ENCODE peak calls at places on chromosomes 3 and 15, in four cellular contexts. One of them, this sample, is unnamed.

GRCh38 chr3:196322-197153 is at the start of gene CHL1:
- DNase-seq in HCT116: no peak
- DNase-seq in CD4-positive, alpha-beta T cell: no peak
- DNase-seq in cardiac muscle cell: no peak
- DNase-seq in this sample: peak; percentile 38

GRCh38 chr3:188165596-188165995 is 11.6 kb downstream of the LPP start:
- DNase-seq in HCT116: no peak
- DNase-seq in CD4-positive, alpha-beta T cell: no peak
- DNase-seq in cardiac muscle cell: no peak
- DNase-seq in this sample: no peak

GRCh38 chr15:97993310-97993738 is 32.8 kb downstream of the ARRDC4 start:
- DNase-seq in HCT116: no peak
- DNase-seq in CD4-positive, alpha-beta T cell: no peak
- DNase-seq in cardiac muscle cell: no peak
- DNase-seq in this sample: no peak

GRCh38 chr15:74826372-74826819 is at the start of gene CPLX3:
- DNase-seq in HCT116: no peak
- DNase-seq in CD4-positive, alpha-beta T cell: peak; percentile 41
- DNase-seq in cardiac muscle cell: peak; percentile 21
- DNase-seq in this sample: no peak

GRCh38 chr3:100709840-100710235 is 544 bp downstream of the TFG start:
- DNase-seq in HCT116: no peak
- DNase-seq in CD4-positive, alpha-beta T cell: peak; percentile 31
- DNase-seq in cardiac muscle cell: peak; percentile 49
- DNase-seq in this sample: peak; percentile 67

GRCh38 chr15:25640381-25640780 is 201.6 kb upstream of the UBE3A start:
- DNase-seq in HCT116: no peak
- DNase-seq in CD4-positive, alpha-beta T cell: no peak
- DNase-seq in cardiac muscle cell: no peak
- DNase-seq in this sample: no peak

GRCh38 chr3:73490453-73491311 is 134.1 kb downstream of the PDZRN3 start:
- DNase-seq in HCT116: no peak
- DNase-seq in CD4-positive, alpha-beta T cell: no peak
- DNase-seq in cardiac muscle cell: peak; percentile 58
- DNase-seq in this sample: peak; percentile 31

GRCh38 chr15:29449136-29449535 is 179.5 kb upstream of the NSMCE3 start:
- DNase-seq in HCT116: no peak
- DNase-seq in CD4-positive, alpha-beta T cell: no peak
- DNase-seq in cardiac muscle cell: no peak
- DNase-seq in this sample: no peak

GRCh38 chr3:98528474-98529346 is 3.1 kb upstream of the GPR15 start:
- DNase-seq in HCT116: no peak
- DNase-seq in CD4-positive, alpha-beta T cell: no peak
- DNase-seq in cardiac muscle cell: no peak
- DNase-seq in this sample: no peak

GRCh38 chr15:77753238-77753873 is 120.6 kb upstream of the LINGO1 start:
- DNase-seq in HCT116: no peak
- DNase-seq in CD4-positive, alpha-beta T cell: no peak
- DNase-seq in cardiac muscle cell: peak; percentile 56
- DNase-seq in this sample: no peak

GRCh38 chr3:29697989-29698388 is 417.1 kb downstream of the RBMS3 start:
- DNase-seq in HCT116: no peak
- DNase-seq in CD4-positive, alpha-beta T cell: no peak
- DNase-seq in cardiac muscle cell: no peak
- DNase-seq in this sample: no peak

GRCh38 chr3:32613183-32613582 is 42.5 kb upstream of the DYNC1LI1 start:
- DNase-seq in HCT116: no peak
- DNase-seq in CD4-positive, alpha-beta T cell: no peak
- DNase-seq in cardiac muscle cell: no peak
- DNase-seq in this sample: no peak

GRCh38 chr15:46461416-46461815 is 826.6 kb downstream of the SQOR start:
- DNase-seq in HCT116: no peak
- DNase-seq in CD4-positive, alpha-beta T cell: no peak
- DNase-seq in cardiac muscle cell: peak; percentile 6
- DNase-seq in this sample: no peak

GRCh38 chr3:115062009-115062408 is 85.1 kb downstream of the ZBTB20 start:
- DNase-seq in HCT116: no peak
- DNase-seq in CD4-positive, alpha-beta T cell: no peak
- DNase-seq in cardiac muscle cell: no peak
- DNase-seq in this sample: no peak

GRCh38 chr15:89441295-89441762 is 55.1 kb downstream of the RHCG start:
- DNase-seq in HCT116: no peak
- DNase-seq in CD4-positive, alpha-beta T cell: no peak
- DNase-seq in cardiac muscle cell: no peak
- DNase-seq in this sample: peak; percentile 42

GRCh38 chr3:36959821-36960220 is 15.0 kb upstream of the TRANK1 start:
- DNase-seq in HCT116: no peak
- DNase-seq in CD4-positive, alpha-beta T cell: no peak
- DNase-seq in cardiac muscle cell: no peak
- DNase-seq in this sample: no peak

GRCh38 chr3:134377896-134378295 is 3.6 kb upstream of the AMOTL2 start:
- DNase-seq in HCT116: no peak
- DNase-seq in CD4-positive, alpha-beta T cell: no peak
- DNase-seq in cardiac muscle cell: no peak
- DNase-seq in this sample: no peak

GRCh38 chr3:150736316-150736719 is 26.7 kb downstream of the SIAH2 start:
- DNase-seq in HCT116: no peak
- DNase-seq in CD4-positive, alpha-beta T cell: no peak
- DNase-seq in cardiac muscle cell: no peak
- DNase-seq in this sample: no peak

GRCh38 chr3:147153830-147154539 is 252.4 kb downstream of the ZIC4 start:
- DNase-seq in HCT116: no peak
- DNase-seq in CD4-positive, alpha-beta T cell: no peak
- DNase-seq in cardiac muscle cell: no peak
- DNase-seq in this sample: no peak

GRCh38 chr3:56923546-56924224 is 121.9 kb upstream of the ARHGEF3 start:
- DNase-seq in HCT116: peak; percentile 18
- DNase-seq in CD4-positive, alpha-beta T cell: peak; percentile 45
- DNase-seq in cardiac muscle cell: peak; percentile 81
- DNase-seq in this sample: no peak

GRCh38 chr3:56928379-56929068 is 126.8 kb upstream of the ARHGEF3 start:
- DNase-seq in HCT116: no peak
- DNase-seq in CD4-positive, alpha-beta T cell: peak; percentile 27
- DNase-seq in cardiac muscle cell: peak; percentile 60
- DNase-seq in this sample: peak; percentile 20

GRCh38 chr3:56930706-56931105 is 129.0 kb upstream of the ARHGEF3 start:
- DNase-seq in HCT116: no peak
- DNase-seq in CD4-positive, alpha-beta T cell: no peak
- DNase-seq in cardiac muscle cell: no peak
- DNase-seq in this sample: no peak

GRCh38 chr3:56929809-56930615 is 128.3 kb upstream of the ARHGEF3 start:
- DNase-seq in HCT116: no peak
- DNase-seq in CD4-positive, alpha-beta T cell: no peak
- DNase-seq in cardiac muscle cell: no peak
- DNase-seq in this sample: no peak

DNA sequence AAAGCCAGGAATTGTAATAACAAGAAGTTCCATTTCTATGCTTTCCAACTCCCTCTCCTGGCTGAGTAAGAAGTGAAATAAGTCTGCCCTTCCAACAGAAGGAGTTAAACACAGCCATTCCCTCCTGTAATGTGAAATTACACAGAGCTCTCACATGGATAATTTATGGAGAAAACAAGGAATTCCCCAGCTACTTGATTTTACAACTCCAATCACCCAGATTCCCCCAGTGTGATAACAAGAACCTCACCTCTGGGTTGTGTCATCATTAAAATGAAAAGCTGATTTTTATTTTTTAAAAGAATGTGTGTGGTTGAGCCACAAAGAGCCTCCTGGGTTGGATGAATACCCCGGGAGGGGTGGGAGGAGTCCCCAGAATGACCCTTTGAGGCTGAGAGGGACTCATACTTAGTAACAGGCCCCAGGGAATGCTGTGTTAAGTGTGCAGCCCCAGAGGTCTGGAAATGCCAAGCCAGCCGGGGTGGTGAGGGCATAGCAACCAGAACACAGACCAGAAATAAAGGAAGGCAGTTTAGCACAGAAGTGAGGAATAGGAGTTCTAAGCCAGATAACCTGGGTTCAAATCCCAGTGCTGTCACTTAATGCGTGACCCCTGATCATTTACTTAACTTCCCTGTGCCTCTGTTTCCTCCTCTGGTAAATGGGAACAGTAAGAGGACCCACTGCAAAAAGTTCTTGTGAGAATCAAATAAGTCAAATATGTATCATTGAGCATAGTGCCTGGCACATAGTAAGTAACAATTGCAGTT is 124.9 kb upstream of the ARHGEF3 start:
- DNase-seq in HCT116: no peak
- DNase-seq in CD4-positive, alpha-beta T cell: no peak
- DNase-seq in cardiac muscle cell: peak; percentile 61
- DNase-seq in this sample: no peak
- TF ChIP-seq CTCF in HCT116: no peak
- TF ChIP-seq CTCF in CD4-positive, alpha-beta T cell: no peak
- TF ChIP-seq CTCF in cardiac muscle cell: peak; percentile 34
- TF ChIP-seq CTCF in this sample: no peak

GRCh38 chr3:195256639-195257453 is 14.1 kb downstream of the XXYLT1 start:
- DNase-seq in HCT116: no peak
- DNase-seq in CD4-positive, alpha-beta T cell: no peak
- DNase-seq in cardiac muscle cell: no peak
- DNase-seq in this sample: no peak

GRCh38 chr3:195253981-195254432 is 17.0 kb downstream of the XXYLT1 start:
- DNase-seq in HCT116: no peak
- DNase-seq in CD4-positive, alpha-beta T cell: no peak
- DNase-seq in cardiac muscle cell: no peak
- DNase-seq in this sample: peak; percentile 73

GRCh38 chr3:195254454-195255175 is 16.3 kb downstream of the XXYLT1 start:
- DNase-seq in HCT116: no peak
- DNase-seq in CD4-positive, alpha-beta T cell: no peak
- DNase-seq in cardiac muscle cell: no peak
- DNase-seq in this sample: no peak

GRCh38 chr3:195255176-195255500 is 15.8 kb downstream of the XXYLT1 start:
- DNase-seq in HCT116: no peak
- DNase-seq in CD4-positive, alpha-beta T cell: no peak
- DNase-seq in cardiac muscle cell: no peak
- DNase-seq in this sample: no peak

DNA sequence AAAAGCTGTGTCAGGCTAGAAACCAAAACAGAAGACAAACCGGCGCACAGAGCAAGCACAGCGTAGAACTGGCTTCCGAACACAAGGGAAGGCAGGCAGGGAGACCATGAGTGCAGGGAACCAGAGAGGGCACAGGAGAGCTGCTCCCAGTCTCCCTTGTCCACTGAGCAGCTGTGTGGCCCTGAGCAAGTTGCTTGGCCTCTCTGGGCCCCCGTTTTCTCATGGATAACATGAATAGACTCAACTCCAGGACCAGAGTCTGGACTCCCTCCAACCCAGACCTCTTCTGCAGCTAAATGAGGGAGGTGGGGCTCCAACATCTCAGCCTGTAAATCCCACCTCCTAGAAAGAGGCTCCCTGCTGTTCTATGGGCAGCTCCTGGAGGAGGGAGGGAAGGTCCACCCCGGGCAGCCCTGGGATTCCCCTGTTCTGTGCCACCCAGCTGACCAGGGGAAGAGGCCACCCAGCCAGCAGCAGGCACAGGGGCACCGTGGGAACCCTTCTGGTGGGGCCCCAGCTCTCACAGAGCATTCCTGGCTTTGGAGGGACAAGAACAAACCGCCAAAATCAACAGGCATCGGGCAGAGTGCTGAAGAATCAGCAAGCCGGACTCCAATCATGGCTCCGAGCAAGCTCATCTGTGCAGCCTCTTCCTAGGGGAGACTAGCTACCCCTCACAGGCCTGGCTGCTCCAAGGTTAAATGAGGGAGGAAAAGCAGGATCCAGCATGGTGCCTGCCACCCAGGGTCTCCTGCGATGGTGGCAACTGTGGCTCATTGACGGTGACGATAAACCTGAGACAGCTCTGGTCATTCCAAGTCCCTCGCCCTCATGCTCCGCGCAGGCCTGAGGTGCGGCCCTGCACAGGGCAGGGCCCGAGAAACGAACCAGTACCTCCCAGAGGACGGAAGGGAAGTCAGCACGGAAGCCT is 15.1 kb downstream of the XXYLT1 start:
- DNase-seq in HCT116: no peak
- DNase-seq in CD4-positive, alpha-beta T cell: no peak
- DNase-seq in cardiac muscle cell: no peak
- DNase-seq in this sample: no peak
- H3K27ac ChIP-seq in HCT116: no peak overlapping the region
- H3K27ac ChIP-seq in CD4-positive, alpha-beta T cell: no peak overlapping the region
- H3K27ac ChIP-seq in cardiac muscle cell: no peak overlapping the region
- H3K27ac ChIP-seq in this sample: no peak overlapping the region

DNA sequence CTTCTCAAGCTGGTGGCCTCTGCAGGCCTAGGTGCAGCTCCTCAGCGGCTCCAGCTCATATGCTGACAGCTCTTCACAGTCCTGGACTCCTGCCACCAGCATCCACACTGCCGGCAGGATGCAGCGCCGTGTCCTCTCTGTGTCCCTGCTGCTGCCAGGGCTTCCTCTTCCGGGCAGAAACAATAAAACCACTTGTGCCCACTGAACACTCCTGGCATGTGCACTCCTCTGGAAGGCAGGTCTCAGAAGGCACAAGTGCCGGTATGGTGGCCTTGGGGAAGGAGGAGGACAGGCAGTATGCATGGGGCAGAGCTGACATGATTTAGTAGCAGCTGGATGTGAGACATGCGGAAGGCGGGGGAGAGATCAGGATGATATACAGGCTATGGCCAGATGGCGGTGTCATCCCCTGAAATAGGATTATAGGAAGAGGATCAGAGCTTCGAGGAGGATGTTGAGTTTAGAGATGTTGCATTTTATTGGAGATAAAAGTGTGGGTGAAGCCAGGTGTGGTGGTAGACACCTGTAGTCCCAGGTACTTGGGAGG is 7.5 kb upstream of the MAN2A2 start:
- DNase-seq in HCT116: no peak
- DNase-seq in CD4-positive, alpha-beta T cell: no peak
- DNase-seq in cardiac muscle cell: no peak
- DNase-seq in this sample: peak; percentile 92
- TF ChIP-seq CTCF in HCT116: peak; percentile 25
- TF ChIP-seq CTCF in CD4-positive, alpha-beta T cell: no peak
- TF ChIP-seq CTCF in cardiac muscle cell: no peak
- TF ChIP-seq CTCF in this sample: no peak

GRCh38 chr15:70274255-70274654 is 176.5 kb upstream of the TLE3 start:
- DNase-seq in HCT116: no peak
- DNase-seq in CD4-positive, alpha-beta T cell: no peak
- DNase-seq in cardiac muscle cell: no peak
- DNase-seq in this sample: no peak

GRCh38 chr15:70273808-70274207 is 176.1 kb upstream of the TLE3 start:
- DNase-seq in HCT116: no peak
- DNase-seq in CD4-positive, alpha-beta T cell: no peak
- DNase-seq in cardiac muscle cell: no peak
- DNase-seq in this sample: no peak

GRCh38 chr15:70276401-70276800 is 178.7 kb upstream of the TLE3 start:
- DNase-seq in HCT116: no peak
- DNase-seq in CD4-positive, alpha-beta T cell: no peak
- DNase-seq in cardiac muscle cell: no peak
- DNase-seq in this sample: no peak

GRCh38 chr15:70275461-70276138 is 177.9 kb upstream of the TLE3 start:
- DNase-seq in HCT116: no peak
- DNase-seq in CD4-positive, alpha-beta T cell: no peak
- DNase-seq in cardiac muscle cell: no peak
- DNase-seq in this sample: no peak

DNA sequence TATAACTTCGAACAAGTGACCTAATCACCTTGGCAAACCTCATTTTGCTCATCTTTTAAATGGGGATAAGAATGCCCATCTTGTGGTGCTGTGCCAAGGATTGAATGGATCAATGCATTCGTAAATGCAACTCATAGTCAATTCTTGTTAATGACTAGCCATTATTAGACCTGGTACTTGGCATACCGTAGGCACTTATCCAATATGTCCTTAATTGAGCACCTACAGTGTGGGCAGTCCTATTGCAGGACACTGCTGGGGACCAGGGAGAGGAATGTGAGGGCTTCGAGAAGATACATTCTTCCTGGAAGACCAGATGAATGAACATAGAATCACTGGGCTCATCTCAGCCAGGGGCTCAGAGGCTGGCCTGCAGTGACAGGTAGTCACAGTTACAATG is 177.2 kb upstream of the TLE3 start:
- DNase-seq in HCT116: no peak
- DNase-seq in CD4-positive, alpha-beta T cell: no peak
- DNase-seq in cardiac muscle cell: no peak
- DNase-seq in this sample: no peak
- H3K27ac ChIP-seq in HCT116: no peak overlapping the region
- H3K27ac ChIP-seq in CD4-positive, alpha-beta T cell: no peak overlapping the region
- H3K27ac ChIP-seq in cardiac muscle cell: no peak overlapping the region
- H3K27ac ChIP-seq in this sample: no peak overlapping the region

This sample was measured in WERI-Rb-1.